ENCODE peak calls at places on chromosomes 4 and X, in six cellular contexts. M is stimulated activated CD4-positive, alpha-beta T cell treated with anti-CD3 and anti-CD28 coated beads, Interleukin-4, amount 100 ng/mL, for 1 hour; E is HT1080; A is activated CD8-positive, alpha-beta memory T cell treated with anti-CD3 and anti-CD28 coated beads for 48 hours; Q is activated CD4-positive, alpha-beta T cell treated with anti-CD3 and anti-CD28 coated beads, Interleukin-2, amount 10 ng/mL, durations not matched to agents 7 days and 5 days; K is HS-5. Z is an unnamed sample.
A peak's percentile ranks its signal among the peaks of the same experiment; 100 is the strongest.

GRCh38 chrX:105314468-105314867 is 94.0 kb upstream of the TEX13A start:
- DNase-seq in A (no peak), Q (no peak), E (peak; percentile 49), M (no peak), K (peak; percentile 58), Z (no peak)

GRCh38 chrX:115067812-115068211 is 50.4 kb upstream of the IL13RA2 start:
- DNase-seq in Q (no peak), E (no peak), K (no peak), A (no peak), M (no peak), Z (no peak)

GRCh38 chrX:24198101-24198500 is 48.6 kb downstream of the ZFX start:
- DNase-seq in E (no peak), Q (no peak), M (no peak), K (no peak), A (no peak), Z (no peak)

GRCh38 chr4:32073542-32073941 is 1353.4 kb downstream of the PCDH7 start:
- DNase-seq in M (no peak), K (no peak), Q (no peak), E (no peak), A (no peak), Z (no peak)

GRCh38 chr4:120085705-120086104 is 19.1 kb upstream of the MAD2L1 start:
- DNase-seq in K (no peak), Q (no peak), A (no peak), E (peak; percentile 20), M (no peak), Z (no peak)

GRCh38 chr4:16682996-16683395 is 215.4 kb downstream of the LDB2 start:
- DNase-seq in E (no peak), Q (no peak), K (no peak), M (no peak), A (no peak), Z (no peak)

GRCh38 chr4:105956566-105956965 is 61.3 kb downstream of the NPNT start:
- DNase-seq in K (no peak), Q (no peak), M (no peak), E (no peak), A (no peak), Z (no peak)

GRCh38 chr4:109046549-109047171 is 255.8 kb downstream of the COL25A1 start:
- DNase-seq in Q (no peak), K (no peak), E (peak; percentile 30), M (no peak), A (no peak), Z (no peak)

GRCh38 chr4:183738081-183738673 is 79.1 kb downstream of the TRAPPC11 start:
- DNase-seq in Q (no peak), A (no peak), M (no peak), E (no peak), K (no peak), Z (no peak)

GRCh38 chr4:122500852-122501501 is 44.5 kb upstream of the IL2 start:
- DNase-seq in K (no peak), M (no peak), Q (no peak), A (no peak), E (no peak), Z (no peak)

GRCh38 chr4:162645381-162645780 is 481.6 kb upstream of the FSTL5 start:
- DNase-seq in K (no peak), E (no peak), M (no peak), A (no peak), Q (no peak), Z (no peak)

GRCh38 chr4:148225639-148226038 is 216.6 kb downstream of the NR3C2 start:
- DNase-seq in K (peak; percentile 6), A (no peak), M (no peak), Q (no peak), E (no peak), Z (no peak)

GRCh38 chrX:13165266-13165665 is 120.8 kb upstream of the FAM9C start:
- DNase-seq in K (no peak), E (no peak), A (no peak), M (no peak), Q (no peak), Z (no peak)

GRCh38 chrX:140087865-140088264 is 122.5 kb upstream of the CXorf66 start:
- DNase-seq in Q (no peak), A (no peak), K (no peak), E (no peak), M (no peak), Z (no peak)

GRCh38 chr4:56655209-56655626 is 25.9 kb downstream of the HOPX start:
- DNase-seq in K (no peak), Q (peak; percentile 12), M (peak; percentile 5), A (peak; percentile 40), E (no peak), Z (no peak)